ENCODE peak calls at places on chromosomes 6 and 20, in five cellular contexts. K is osteoblast; T is colonic mucosa; B is aorta; D is CD8-positive, alpha-beta memory T cell. M is an unnamed sample.

GRCh38 chr20:11432407-11432806 is 485.3 kb upstream of the BTBD3 start:
- DNase-seq in K (no peak), T (no peak), B (no peak), D (no peak), M (peak; percentile 34)

GRCh38 chr20:54173653-54174451 is at the start of gene CYP24A1:
- DNase-seq in K (no peak), T (no peak), B (no peak), D (no peak), M (peak; percentile 59)

GRCh38 chr20:42907730-42908129 is 282.0 kb downstream of the PTPRT start:
- DNase-seq in K (no peak), T (no peak), B (no peak), D (no peak), M (no peak)

GRCh38 chr6:163311830-163312229 is 102.7 kb upstream of the QKI start:
- DNase-seq in K (no peak), T (no peak), B (no peak), D (no peak), M (no peak)

GRCh38 chr20:16419138-16419715 is 154.0 kb downstream of the KIF16B start:
- DNase-seq in K (no peak), T (no peak), B (no peak), D (no peak), M (no peak)

GRCh38 chr20:47672166-47672565 is 113.1 kb downstream of the SULF2 start:
- DNase-seq in K (peak; percentile 62), T (no peak), B (no peak), D (peak; percentile 21), M (no peak)

GRCh38 chr20:62065669-62066338 is at the start of gene TAF4:
- DNase-seq in K (peak; percentile 100), T (peak; percentile 79), B (peak; percentile 86), D (peak; percentile 87), M (peak; percentile 91)

GRCh38 chr6:3247255-3248146 is 11.2 kb upstream of the PSMG4 start:
- DNase-seq in K (peak; percentile 92), T (peak; percentile 63), B (peak; percentile 79), D (no peak), M (peak; percentile 89)

GRCh38 chr6:81265106-81265505 is 487.4 kb downstream of the TENT5A start:
- DNase-seq in K (peak; percentile 78), T (no peak), B (peak; percentile 72), D (no peak), M (peak; percentile 91)

GRCh38 chr6:67664942-67665341 is 970.1 kb upstream of the ADGRB3 start:
- DNase-seq in K (no peak), T (no peak), B (no peak), D (no peak), M (no peak)

GRCh38 chr6:5450073-5450472 is 188.8 kb downstream of the FARS2 start:
- DNase-seq in K (no peak), T (no peak), B (no peak), D (no peak), M (no peak)

GRCh38 chr6:148548065-148548748 is 198.6 kb upstream of the UST start:
- DNase-seq in K (no peak), T (no peak), B (no peak), D (no peak), M (peak; percentile 26)
- H3K36me3 ChIP-seq in K (peaks cover 65% of the 10 kb centered on the region), T (no peaks in the 10 kb centered on the region), B (peaks cover 10% of the 10 kb centered on the region), D (no peaks in the 10 kb centered on the region), M (peaks cover 95% of the 10 kb centered on the region)

DNA sequence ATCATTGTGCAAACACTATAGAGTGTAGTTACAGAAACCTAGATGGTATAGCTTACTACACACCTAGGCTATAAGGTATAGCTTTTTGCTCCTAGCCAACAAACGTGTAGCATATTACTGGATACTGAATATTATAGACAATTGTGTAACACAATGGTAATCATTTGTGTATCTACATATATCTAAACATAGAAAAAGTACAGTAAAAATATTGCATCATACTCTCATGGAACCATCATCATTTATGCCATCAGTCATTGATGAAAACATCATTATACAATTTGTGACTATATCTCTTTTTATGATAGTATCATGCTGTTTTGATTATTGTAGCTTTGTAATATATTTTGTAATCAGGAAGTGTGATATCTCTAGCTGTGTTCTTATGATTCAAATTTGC is 21.0 kb upstream of the HCRTR2 start:
- DNase-seq in K (no peak), T (no peak), B (no peak), D (no peak), M (no peak)
- H3K4me1 ChIP-seq in K (no peaks in the 10 kb centered on the region), T (no peaks in the 10 kb centered on the region), B (no peaks in the 10 kb centered on the region), D (no peaks in the 10 kb centered on the region), M (no peaks in the 10 kb centered on the region)

GRCh38 chr20:2654384-2654822 is 2.0 kb downstream of the NOP56 start:
- DNase-seq in K (no peak), T (no peak), B (no peak), D (no peak), M (no peak)
- H3K36me3 ChIP-seq in K (peaks cover 55% of the 10 kb centered on the region), T (peaks cover 29% of the 10 kb centered on the region), B (no peaks in the 10 kb centered on the region), D (peaks cover 56% of the 10 kb centered on the region), M (peaks cover 56% of the 10 kb centered on the region)

DNA sequence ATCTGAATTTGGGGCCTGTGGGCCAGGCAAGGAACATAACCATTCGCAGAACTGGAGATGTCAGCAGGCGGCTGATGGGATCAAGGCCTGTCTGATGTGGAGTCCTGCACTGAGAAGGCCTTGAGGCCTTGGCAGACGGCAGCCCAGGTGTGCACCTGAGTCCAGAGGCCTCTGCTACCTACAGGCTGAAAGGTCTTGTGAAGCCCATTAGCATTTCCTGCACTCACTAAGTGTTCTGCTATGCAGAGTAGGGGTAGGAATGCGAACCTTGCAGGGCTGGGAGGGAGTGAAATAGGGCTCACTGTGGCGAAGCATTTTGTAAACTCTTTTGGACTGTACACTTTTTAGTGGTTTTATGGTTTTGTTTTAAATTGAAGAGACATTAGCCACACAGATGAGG is 48.3 kb upstream of the RNF24 start:
- DNase-seq in K (no peak), T (no peak), B (no peak), D (no peak), M (no peak)
- H3K4me1 ChIP-seq in K (peaks cover 52% of the 10 kb centered on the region), T (peaks cover 8% of the 10 kb centered on the region), B (peaks cover 7% of the 10 kb centered on the region), D (no peaks in the 10 kb centered on the region), M (peaks cover 83% of the 10 kb centered on the region)

GRCh38 chr20:23800865-23801264 is 25.7 kb downstream of the CST2 start:
- DNase-seq in K (no peak), T (no peak), B (no peak), D (no peak), M (no peak)
- H3K36me3 ChIP-seq in K (no peaks in the 10 kb centered on the region), T (no peaks in the 10 kb centered on the region), B (no peaks in the 10 kb centered on the region), D (no peaks in the 10 kb centered on the region), M (no peaks in the 10 kb centered on the region)

GRCh38 chr6:1821188-1822183 is 211.8 kb downstream of the FOXC1 start:
- DNase-seq in K (no peak), T (no peak), B (no peak), D (no peak), M (peak; percentile 78)
- H3K4me1 ChIP-seq in K (peaks cover 35% of the 10 kb centered on the region), T (no peaks in the 10 kb centered on the region), B (no peaks in the 10 kb centered on the region), D (no peaks in the 10 kb centered on the region), M (peaks cover 42% of the 10 kb centered on the region)

DNA sequence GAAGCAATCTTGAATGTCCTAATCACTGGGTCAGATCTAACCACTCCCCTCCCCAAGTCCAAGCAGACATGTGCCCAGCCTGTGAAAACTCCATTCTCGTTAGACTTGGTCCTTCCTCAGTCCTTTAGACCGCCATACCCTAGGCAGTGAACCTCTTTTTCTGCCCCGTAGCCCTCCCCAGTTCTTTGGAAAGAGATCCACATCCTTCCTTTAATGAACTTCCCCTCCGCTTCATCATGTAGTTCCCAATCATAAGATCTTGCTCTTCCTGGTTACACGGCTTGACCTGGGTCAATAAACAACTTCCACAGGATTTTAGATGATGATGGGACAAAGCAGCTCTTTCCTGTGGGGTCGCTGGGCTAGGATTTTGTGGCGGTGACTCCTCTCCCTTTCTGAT is 9.6 kb downstream of the AHCY start:
- DNase-seq in K (peak; percentile 47), T (no peak), B (no peak), D (no peak), M (no peak)
- H3K36me3 ChIP-seq in K (peaks cover 43% of the 10 kb centered on the region), T (peaks cover 9% of the 10 kb centered on the region), B (no peaks in the 10 kb centered on the region), D (peaks cover 7% of the 10 kb centered on the region), M (peaks cover 62% of the 10 kb centered on the region)

GRCh38 chr6:158768396-158768795 is 50.8 kb downstream of the EZR start:
- DNase-seq in K (peak; percentile 65), T (no peak), B (no peak), D (no peak), M (no peak)
- H3K4me1 ChIP-seq in K (no peaks in the 10 kb centered on the region), T (peaks cover 4% of the 10 kb centered on the region), B (no peaks in the 10 kb centered on the region), D (peaks cover 26% of the 10 kb centered on the region), M (no peaks in the 10 kb centered on the region)

GRCh38 chr20:52168116-52168515 is 23.5 kb downstream of the ZFP64 start:
- DNase-seq in K (no peak), T (no peak), B (no peak), D (no peak), M (no peak)
- H3K36me3 ChIP-seq in K (peaks cover 8% of the 10 kb centered on the region), T (no peaks in the 10 kb centered on the region), B (peaks cover 12% of the 10 kb centered on the region), D (peaks cover 4% of the 10 kb centered on the region), M (peaks cover 35% of the 10 kb centered on the region)